ENCODE peak calls at places on chromosomes 5 and 9, in eight cellular contexts. J is GM23338, H is spleen, M is HCT116, X is sigmoid colon, B is breast epithelium, E is prostate gland, A is SK-N-SH. G is an unnamed sample.
A peak's percentile ranks its signal among the peaks of the same experiment; 100 is the strongest.

GRCh38 chr5:150297236-150297890 is 5.3 kb downstream of the ARSI start:
- DNase-seq in E (no peak), M (no peak), B (no peak), J (no peak), H (no peak), A (no peak), X (no peak), G (no peak)

GRCh38 chr5:139749242-139749641 is 46.4 kb upstream of the PSD2 start:
- DNase-seq in H (no peak), E (no peak), B (no peak), M (no peak), X (no peak), J (no peak), A (no peak), G (no peak)

GRCh38 chr9:31916591-31917223 is 467.7 kb upstream of the ACO1 start:
- DNase-seq in M (no peak), X (no peak), H (no peak), B (no peak), J (peak; percentile 70), E (no peak), A (no peak), G (no peak)

GRCh38 chr9:20671635-20672034 is 12.4 kb upstream of the FOCAD start:
- DNase-seq in J (no peak), A (no peak), B (no peak), E (no peak), H (no peak), X (no peak), M (no peak), G (no peak)

GRCh38 chr9:137688725-137689124 is 69.9 kb downstream of the EHMT1 start:
- DNase-seq in J (no peak), E (no peak), A (no peak), H (no peak), X (no peak), B (no peak), M (no peak), G (no peak)

GRCh38 chr5:132787076-132787475 is 10.0 kb upstream of the SEPTIN8 start:
- DNase-seq in A (no peak), H (no peak), E (no peak), B (no peak), M (no peak), X (no peak), J (no peak), G (no peak)

GRCh38 chr5:68683632-68684035 is 410.2 kb upstream of the SLC30A5 start:
- DNase-seq in A (no peak), H (no peak), J (no peak), E (no peak), B (no peak), X (no peak), M (peak; percentile 80), G (no peak)

GRCh38 chr5:655406-655805 is 37.7 kb downstream of the TPPP start:
- DNase-seq in H (no peak), X (peak; percentile 42), M (no peak), J (no peak), E (no peak), B (no peak), A (no peak), G (no peak)

GRCh38 chr9:36132081-36132480 is 4.5 kb upstream of the GLIPR2 start:
- DNase-seq in J (no peak), H (no peak), B (no peak), A (no peak), E (no peak), X (no peak), M (no peak), G (no peak)

GRCh38 chr5:181039961-181040915 is at the start of gene BTNL9:
- DNase-seq in M (no peak), A (no peak), B (no peak), E (no peak), X (no peak), J (no peak), H (peak; percentile 47), G (no peak)

GRCh38 chr5:6328173-6328572 is 50.2 kb downstream of the MED10 start:
- DNase-seq in M (no peak), J (peak; percentile 91), A (no peak), E (no peak), B (no peak), X (no peak), H (no peak), G (no peak)

GRCh38 chr9:136085815-136086212 is 9.3 kb downstream of the NACC2 start:
- DNase-seq in B (peak; percentile 45), J (no peak), X (peak; percentile 93), A (peak; percentile 39), M (no peak), E (peak; percentile 53), H (peak; percentile 83), G (peak; percentile 49)

GRCh38 chr5:14922456-14922855 is 50.9 kb upstream of the ANKH start:
- DNase-seq in A (no peak), H (no peak), E (no peak), B (no peak), J (no peak), M (no peak), X (no peak), G (no peak)

GRCh38 chr9:19151425-19152159 is 24.3 kb upstream of the PLIN2 start:
- DNase-seq in M (no peak), J (no peak), A (no peak), E (no peak), B (no peak), H (no peak), X (no peak), G (no peak)

GRCh38 chr9:114364528-114365041 is 23.2 kb downstream of the AKNA start:
- DNase-seq in M (no peak), E (no peak), J (no peak), A (no peak), H (no peak), X (no peak), B (no peak), G (no peak)

GRCh38 chr9:76687861-76688374 is 76.3 kb upstream of the PCA3 start:
- DNase-seq in B (no peak), X (no peak), J (no peak), E (no peak), M (peak; percentile 8), A (no peak), H (no peak), G (no peak)

GRCh38 chr9:133780404-133780945 is 42.3 kb upstream of the SARDH start:
- DNase-seq in B (no peak), J (no peak), X (no peak), A (no peak), H (peak; percentile 48), E (no peak), M (no peak), G (no peak)

GRCh38 chr9:27194401-27195091 is 85.5 kb downstream of the TEK start:
- DNase-seq in X (no peak), B (no peak), E (no peak), A (no peak), H (no peak), M (peak; percentile 72), J (no peak), G (no peak)

GRCh38 chr5:163645421-163646416 is 140.3 kb downstream of the MAT2B start:
- DNase-seq in J (no peak), X (no peak), E (no peak), A (no peak), H (no peak), M (no peak), B (no peak), G (no peak)
- TF ChIP-seq POLR2AphosphoS5 in J (no peak), X (no peak), E (no peak), A (no peak), H (no peak), M (no peak), B (no peak), G (no peak)

DNA sequence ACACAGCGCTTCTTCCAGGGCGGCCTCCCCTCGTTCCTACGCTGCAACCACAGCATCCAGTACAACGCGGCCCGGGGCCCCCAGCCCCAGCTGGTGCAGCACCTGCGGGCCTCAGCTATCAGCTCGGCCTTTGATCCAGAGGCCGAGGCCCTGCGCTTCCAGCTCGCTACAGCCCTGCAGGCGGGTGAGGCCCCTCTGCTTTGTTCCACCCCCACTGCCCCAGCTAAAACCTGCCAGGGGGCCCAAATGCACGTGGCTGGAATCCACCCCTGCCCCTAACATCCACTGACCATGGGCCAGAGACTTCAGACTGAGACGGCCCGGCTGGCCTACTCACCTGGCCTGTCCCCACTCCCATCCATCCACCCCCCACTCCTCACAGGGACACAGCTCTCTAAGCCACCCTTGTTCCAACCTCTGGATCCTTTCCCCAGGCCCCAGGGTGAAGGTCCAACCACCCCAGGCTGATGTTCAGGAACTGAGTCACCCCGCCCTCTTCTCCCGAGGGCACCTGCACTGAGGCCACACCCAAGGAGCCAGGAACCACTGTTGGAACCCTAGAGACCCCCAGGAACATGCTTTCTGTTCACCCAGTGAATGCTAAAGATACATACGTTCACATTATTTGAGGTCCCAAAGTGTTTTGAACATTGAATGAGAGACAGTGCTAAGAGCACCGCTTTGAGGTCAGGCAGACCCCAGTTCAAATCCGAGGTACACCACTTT is 18.9 kb upstream of the ASS1 start:
- DNase-seq in E (no peak), J (no peak), H (no peak), B (no peak), M (no peak), X (no peak), A (no peak), G (peak; percentile 48)
- H3K27ac ChIP-seq in E (no peak overlapping the region), J (no peak overlapping the region), H (no peak overlapping the region), B (no peak overlapping the region), M (no peak overlapping the region), X (no peak overlapping the region), A (no peak overlapping the region), G (no peak overlapping the region)

DNA sequence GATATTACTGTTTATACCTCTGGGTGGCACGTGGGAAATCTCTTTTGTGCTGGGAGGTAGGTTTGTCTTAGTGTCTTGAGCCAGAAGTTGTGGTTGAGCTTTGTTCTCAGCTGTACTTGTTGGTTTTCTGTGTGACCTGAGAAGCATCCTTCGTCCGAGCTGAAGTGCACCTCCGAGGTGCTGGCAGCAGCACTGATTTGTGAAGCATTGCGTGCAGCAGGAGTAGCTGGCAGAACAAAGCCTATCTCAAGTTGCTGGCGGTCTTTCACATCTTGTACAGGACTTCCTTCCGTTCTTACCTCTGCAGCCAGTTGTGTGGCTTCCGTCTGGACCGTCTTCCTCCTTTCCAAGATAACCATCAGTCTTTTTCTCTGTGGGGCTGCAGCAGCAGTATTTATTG is 4.3 kb downstream of the PRRC2B start:
- DNase-seq in E (peak; percentile 80), B (peak; percentile 50), J (no peak), A (no peak), X (no peak), H (peak; percentile 84), M (no peak), G (peak; percentile 45)
- H3K4me3 ChIP-seq in E (no peak overlapping the region), B (no peak overlapping the region), J (peak overlapping the region; percentile 89), A (no peak overlapping the region), X (no peak overlapping the region), H (no peak overlapping the region), M (no peak overlapping the region), G (no peak overlapping the region)

DNA sequence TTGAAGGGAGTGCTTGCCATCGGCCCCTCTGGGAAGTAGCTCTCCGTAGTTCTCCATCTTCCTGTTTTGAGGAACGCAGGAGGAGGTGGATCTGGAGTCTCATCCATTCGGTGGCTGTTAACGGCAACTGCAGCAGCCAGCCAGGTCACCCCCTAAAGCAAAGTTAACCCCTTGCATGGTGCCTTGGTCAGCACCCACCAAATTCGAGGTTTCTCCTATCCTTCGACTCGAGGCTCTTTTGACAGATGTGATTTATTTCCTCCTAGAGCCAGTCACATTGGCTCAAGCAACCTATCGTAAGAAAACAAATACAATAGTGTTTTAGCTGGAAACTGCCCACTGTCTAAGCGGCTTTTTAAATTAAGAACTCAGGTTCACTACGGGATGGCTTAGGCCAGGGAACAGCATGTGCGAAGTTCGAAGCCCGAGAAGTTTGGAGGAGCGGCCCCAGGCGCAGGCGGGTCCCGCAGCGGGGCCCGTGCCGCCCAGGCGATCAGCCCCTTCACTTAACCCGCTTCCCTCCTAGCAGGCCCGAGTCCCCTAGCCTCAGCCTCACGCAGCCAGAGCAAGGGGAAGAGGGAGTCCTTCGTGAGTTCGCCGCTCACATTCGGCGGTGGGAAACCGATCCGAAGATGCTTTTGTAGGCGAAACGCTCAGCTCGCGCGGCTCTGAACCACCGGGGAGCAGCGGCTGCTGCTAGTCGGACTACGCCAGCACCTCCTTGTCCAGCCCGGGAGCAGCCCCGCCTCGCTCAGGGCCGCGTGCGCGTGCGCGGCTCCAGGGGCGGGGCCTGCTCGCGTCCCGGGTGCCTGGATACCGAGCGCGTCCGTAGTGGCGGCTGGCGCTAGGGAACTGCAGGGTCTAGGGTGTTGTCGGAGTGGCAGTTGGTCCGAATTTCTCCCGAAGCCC is at the start of gene ROPN1L:
- DNase-seq in A (peak; percentile 99), X (peak; percentile 91), H (peak; percentile 97), M (peak; percentile 54), J (peak; percentile 93), B (peak; percentile 68), E (peak; percentile 84), G (peak; percentile 88)
- TF ChIP-seq POLR2AphosphoS5 in A (peak; percentile 79), X (peak; percentile 66), H (peak; percentile 86), M (peak; percentile 63), J (peak; percentile 70), B (no peak), E (peak; percentile 79), G (peak; percentile 60)

G was measured in transverse colon.